ENCODE peak calls at places on chromosome 10, in nine cellular contexts. One of them, this sample, is unnamed.

GRCh38 chr10:118922972-118923371 is 106.5 kb upstream of the NANOS1 start:
- ATAC-seq in natural killer cell: no peak
- ATAC-seq in sciatic nerve: no peak
- ATAC-seq in CD8-positive, alpha-beta T cell: no peak
- ATAC-seq in upper lobe of right lung: no peak
- ATAC-seq in mucosa of descending colon: no peak
- ATAC-seq in left colon: no peak
- ATAC-seq in heart left ventricle: no peak
- ATAC-seq in stimulated activated naive B cell treated with anti-CD40 and anti-IgM and Interleukin-4, amounts not matched to agents 10 μg/mL and 1 μg/mL and 100 μg/mL, for 72 hours: no peak
- ATAC-seq in this sample: no peak

GRCh38 chr10:22945934-22946673 is 18.3 kb downstream of the ARMC3 start:
- ATAC-seq in natural killer cell: no peak
- ATAC-seq in sciatic nerve: no peak
- ATAC-seq in CD8-positive, alpha-beta T cell: no peak
- ATAC-seq in upper lobe of right lung: no peak
- ATAC-seq in mucosa of descending colon: no peak
- ATAC-seq in left colon: no peak
- ATAC-seq in heart left ventricle: no peak
- ATAC-seq in stimulated activated naive B cell treated with anti-CD40 and anti-IgM and Interleukin-4, amounts not matched to agents 10 μg/mL and 1 μg/mL and 100 μg/mL, for 72 hours: no peak
- ATAC-seq in this sample: no peak

GRCh38 chr10:89392974-89393373 is 551 bp downstream of the IFIT1 start:
- ATAC-seq in natural killer cell: no peak
- ATAC-seq in sciatic nerve: peak
- ATAC-seq in CD8-positive, alpha-beta T cell: no peak
- ATAC-seq in upper lobe of right lung: peak
- ATAC-seq in mucosa of descending colon: peak
- ATAC-seq in left colon: peak
- ATAC-seq in heart left ventricle: peak
- ATAC-seq in stimulated activated naive B cell treated with anti-CD40 and anti-IgM and Interleukin-4, amounts not matched to agents 10 μg/mL and 1 μg/mL and 100 μg/mL, for 72 hours: no peak
- ATAC-seq in this sample: peak

GRCh38 chr10:110613341-110613995 is 30.7 kb upstream of the RBM20 start:
- ATAC-seq in natural killer cell: no peak
- ATAC-seq in sciatic nerve: no peak
- ATAC-seq in CD8-positive, alpha-beta T cell: no peak
- ATAC-seq in upper lobe of right lung: no peak
- ATAC-seq in mucosa of descending colon: no peak
- ATAC-seq in left colon: no peak
- ATAC-seq in heart left ventricle: no peak
- ATAC-seq in stimulated activated naive B cell treated with anti-CD40 and anti-IgM and Interleukin-4, amounts not matched to agents 10 μg/mL and 1 μg/mL and 100 μg/mL, for 72 hours: peak
- ATAC-seq in this sample: no peak

GRCh38 chr10:620417-620816 is 69.1 kb downstream of the DIP2C start:
- ATAC-seq in natural killer cell: no peak
- ATAC-seq in sciatic nerve: no peak
- ATAC-seq in CD8-positive, alpha-beta T cell: no peak
- ATAC-seq in upper lobe of right lung: no peak
- ATAC-seq in mucosa of descending colon: no peak
- ATAC-seq in left colon: no peak
- ATAC-seq in heart left ventricle: no peak
- ATAC-seq in stimulated activated naive B cell treated with anti-CD40 and anti-IgM and Interleukin-4, amounts not matched to agents 10 μg/mL and 1 μg/mL and 100 μg/mL, for 72 hours: peak
- ATAC-seq in this sample: no peak

GRCh38 chr10:34080485-34081346 is 734.4 kb downstream of the PARD3 start:
- ATAC-seq in natural killer cell: no peak
- ATAC-seq in sciatic nerve: peak
- ATAC-seq in CD8-positive, alpha-beta T cell: no peak
- ATAC-seq in upper lobe of right lung: peak
- ATAC-seq in mucosa of descending colon: peak
- ATAC-seq in left colon: no peak
- ATAC-seq in heart left ventricle: peak
- ATAC-seq in stimulated activated naive B cell treated with anti-CD40 and anti-IgM and Interleukin-4, amounts not matched to agents 10 μg/mL and 1 μg/mL and 100 μg/mL, for 72 hours: no peak
- ATAC-seq in this sample: peak

GRCh38 chr10:43683451-43684197 is 34.9 kb upstream of the ZNF32 start:
- ATAC-seq in natural killer cell: peak
- ATAC-seq in sciatic nerve: no peak
- ATAC-seq in CD8-positive, alpha-beta T cell: peak
- ATAC-seq in upper lobe of right lung: peak
- ATAC-seq in mucosa of descending colon: peak
- ATAC-seq in left colon: no peak
- ATAC-seq in heart left ventricle: no peak
- ATAC-seq in stimulated activated naive B cell treated with anti-CD40 and anti-IgM and Interleukin-4, amounts not matched to agents 10 μg/mL and 1 μg/mL and 100 μg/mL, for 72 hours: peak
- ATAC-seq in this sample: peak

GRCh38 chr10:89887830-89888229 is 186.4 kb downstream of the KIF20B start:
- ATAC-seq in natural killer cell: no peak
- ATAC-seq in sciatic nerve: peak
- ATAC-seq in CD8-positive, alpha-beta T cell: no peak
- ATAC-seq in upper lobe of right lung: peak
- ATAC-seq in mucosa of descending colon: peak
- ATAC-seq in left colon: no peak
- ATAC-seq in heart left ventricle: no peak
- ATAC-seq in stimulated activated naive B cell treated with anti-CD40 and anti-IgM and Interleukin-4, amounts not matched to agents 10 μg/mL and 1 μg/mL and 100 μg/mL, for 72 hours: peak
- ATAC-seq in this sample: peak

GRCh38 chr10:128526793-128527375 is 400.7 kb upstream of the MKI67 start:
- ATAC-seq in natural killer cell: no peak
- ATAC-seq in sciatic nerve: peak
- ATAC-seq in CD8-positive, alpha-beta T cell: no peak
- ATAC-seq in upper lobe of right lung: peak
- ATAC-seq in mucosa of descending colon: no peak
- ATAC-seq in left colon: no peak
- ATAC-seq in heart left ventricle: peak
- ATAC-seq in stimulated activated naive B cell treated with anti-CD40 and anti-IgM and Interleukin-4, amounts not matched to agents 10 μg/mL and 1 μg/mL and 100 μg/mL, for 72 hours: no peak
- ATAC-seq in this sample: no peak

GRCh38 chr10:69455009-69455763 is 3.9 kb downstream of the TSPAN15 start:
- ATAC-seq in natural killer cell: no peak
- ATAC-seq in sciatic nerve: no peak
- ATAC-seq in CD8-positive, alpha-beta T cell: no peak
- ATAC-seq in upper lobe of right lung: no peak
- ATAC-seq in mucosa of descending colon: no peak
- ATAC-seq in left colon: no peak
- ATAC-seq in heart left ventricle: no peak
- ATAC-seq in stimulated activated naive B cell treated with anti-CD40 and anti-IgM and Interleukin-4, amounts not matched to agents 10 μg/mL and 1 μg/mL and 100 μg/mL, for 72 hours: no peak
- ATAC-seq in this sample: no peak

GRCh38 chr10:84076540-84077195 is 62.6 kb upstream of the GHITM start:
- ATAC-seq in natural killer cell: no peak
- ATAC-seq in sciatic nerve: peak
- ATAC-seq in CD8-positive, alpha-beta T cell: no peak
- ATAC-seq in upper lobe of right lung: no peak
- ATAC-seq in mucosa of descending colon: peak
- ATAC-seq in left colon: no peak
- ATAC-seq in heart left ventricle: no peak
- ATAC-seq in stimulated activated naive B cell treated with anti-CD40 and anti-IgM and Interleukin-4, amounts not matched to agents 10 μg/mL and 1 μg/mL and 100 μg/mL, for 72 hours: peak
- ATAC-seq in this sample: peak

GRCh38 chr10:3563298-3563697 is 221.7 kb downstream of the KLF6 start:
- ATAC-seq in natural killer cell: no peak
- ATAC-seq in sciatic nerve: no peak
- ATAC-seq in CD8-positive, alpha-beta T cell: no peak
- ATAC-seq in upper lobe of right lung: no peak
- ATAC-seq in mucosa of descending colon: no peak
- ATAC-seq in left colon: no peak
- ATAC-seq in heart left ventricle: no peak
- ATAC-seq in stimulated activated naive B cell treated with anti-CD40 and anti-IgM and Interleukin-4, amounts not matched to agents 10 μg/mL and 1 μg/mL and 100 μg/mL, for 72 hours: no peak
- ATAC-seq in this sample: no peak

GRCh38 chr10:81873932-81874816 is 820 bp upstream of the NRG3 start:
- ATAC-seq in natural killer cell: no peak
- ATAC-seq in sciatic nerve: no peak
- ATAC-seq in CD8-positive, alpha-beta T cell: no peak
- ATAC-seq in upper lobe of right lung: peak
- ATAC-seq in mucosa of descending colon: peak
- ATAC-seq in left colon: peak
- ATAC-seq in heart left ventricle: peak
- ATAC-seq in stimulated activated naive B cell treated with anti-CD40 and anti-IgM and Interleukin-4, amounts not matched to agents 10 μg/mL and 1 μg/mL and 100 μg/mL, for 72 hours: peak
- ATAC-seq in this sample: peak

GRCh38 chr10:118595598-118596425 is at the start of gene PRLHR:
- ATAC-seq in natural killer cell: no peak
- ATAC-seq in sciatic nerve: peak
- ATAC-seq in CD8-positive, alpha-beta T cell: no peak
- ATAC-seq in upper lobe of right lung: peak
- ATAC-seq in mucosa of descending colon: no peak
- ATAC-seq in left colon: no peak
- ATAC-seq in heart left ventricle: peak
- ATAC-seq in stimulated activated naive B cell treated with anti-CD40 and anti-IgM and Interleukin-4, amounts not matched to agents 10 μg/mL and 1 μg/mL and 100 μg/mL, for 72 hours: no peak
- ATAC-seq in this sample: no peak

GRCh38 chr10:35852721-35853120 is 210.6 kb upstream of the FZD8 start:
- ATAC-seq in natural killer cell: no peak
- ATAC-seq in sciatic nerve: no peak
- ATAC-seq in CD8-positive, alpha-beta T cell: no peak
- ATAC-seq in upper lobe of right lung: no peak
- ATAC-seq in mucosa of descending colon: no peak
- ATAC-seq in left colon: no peak
- ATAC-seq in heart left ventricle: no peak
- ATAC-seq in stimulated activated naive B cell treated with anti-CD40 and anti-IgM and Interleukin-4, amounts not matched to agents 10 μg/mL and 1 μg/mL and 100 μg/mL, for 72 hours: no peak
- ATAC-seq in this sample: no peak

GRCh38 chr10:102502029-102502336 is 529 bp downstream of the ACTR1A start:
- ATAC-seq in natural killer cell: peak
- ATAC-seq in sciatic nerve: peak
- ATAC-seq in CD8-positive, alpha-beta T cell: peak
- ATAC-seq in upper lobe of right lung: peak
- ATAC-seq in mucosa of descending colon: peak
- ATAC-seq in left colon: peak
- ATAC-seq in heart left ventricle: peak
- ATAC-seq in stimulated activated naive B cell treated with anti-CD40 and anti-IgM and Interleukin-4, amounts not matched to agents 10 μg/mL and 1 μg/mL and 100 μg/mL, for 72 hours: peak
- ATAC-seq in this sample: peak

GRCh38 chr10:75189266-75190096 is 21.1 kb upstream of the VDAC2 start:
- ATAC-seq in natural killer cell: no peak
- ATAC-seq in sciatic nerve: no peak
- ATAC-seq in CD8-positive, alpha-beta T cell: no peak
- ATAC-seq in upper lobe of right lung: no peak
- ATAC-seq in mucosa of descending colon: no peak
- ATAC-seq in left colon: no peak
- ATAC-seq in heart left ventricle: no peak
- ATAC-seq in stimulated activated naive B cell treated with anti-CD40 and anti-IgM and Interleukin-4, amounts not matched to agents 10 μg/mL and 1 μg/mL and 100 μg/mL, for 72 hours: no peak
- ATAC-seq in this sample: no peak

GRCh38 chr10:89296227-89296648 is 5.6 kb upstream of the IFIT2 start:
- ATAC-seq in natural killer cell: no peak
- ATAC-seq in sciatic nerve: peak
- ATAC-seq in CD8-positive, alpha-beta T cell: no peak
- ATAC-seq in upper lobe of right lung: peak
- ATAC-seq in mucosa of descending colon: peak
- ATAC-seq in left colon: no peak
- ATAC-seq in heart left ventricle: peak
- ATAC-seq in stimulated activated naive B cell treated with anti-CD40 and anti-IgM and Interleukin-4, amounts not matched to agents 10 μg/mL and 1 μg/mL and 100 μg/mL, for 72 hours: peak
- ATAC-seq in this sample: peak

GRCh38 chr10:113533801-113534200 is 19.1 kb upstream of the HABP2 start:
- ATAC-seq in natural killer cell: no peak
- ATAC-seq in sciatic nerve: no peak
- ATAC-seq in CD8-positive, alpha-beta T cell: no peak
- ATAC-seq in upper lobe of right lung: no peak
- ATAC-seq in mucosa of descending colon: no peak
- ATAC-seq in left colon: no peak
- ATAC-seq in heart left ventricle: no peak
- ATAC-seq in stimulated activated naive B cell treated with anti-CD40 and anti-IgM and Interleukin-4, amounts not matched to agents 10 μg/mL and 1 μg/mL and 100 μg/mL, for 72 hours: no peak
- ATAC-seq in this sample: no peak

GRCh38 chr10:99604862-99605261 is 15.4 kb downstream of the SLC25A28 start:
- ATAC-seq in natural killer cell: no peak
- ATAC-seq in sciatic nerve: no peak
- ATAC-seq in CD8-positive, alpha-beta T cell: no peak
- ATAC-seq in upper lobe of right lung: no peak
- ATAC-seq in mucosa of descending colon: no peak
- ATAC-seq in left colon: no peak
- ATAC-seq in heart left ventricle: no peak
- ATAC-seq in stimulated activated naive B cell treated with anti-CD40 and anti-IgM and Interleukin-4, amounts not matched to agents 10 μg/mL and 1 μg/mL and 100 μg/mL, for 72 hours: no peak
- ATAC-seq in this sample: no peak

GRCh38 chr10:66455304-66455703 is 470.5 kb upstream of the LRRTM3 start:
- ATAC-seq in natural killer cell: no peak
- ATAC-seq in sciatic nerve: no peak
- ATAC-seq in CD8-positive, alpha-beta T cell: no peak
- ATAC-seq in upper lobe of right lung: no peak
- ATAC-seq in mucosa of descending colon: no peak
- ATAC-seq in left colon: no peak
- ATAC-seq in heart left ventricle: no peak
- ATAC-seq in stimulated activated naive B cell treated with anti-CD40 and anti-IgM and Interleukin-4, amounts not matched to agents 10 μg/mL and 1 μg/mL and 100 μg/mL, for 72 hours: no peak
- ATAC-seq in this sample: no peak

GRCh38 chr10:28915989-28916588 is 238.8 kb downstream of the BAMBI start:
- ATAC-seq in natural killer cell: no peak
- ATAC-seq in sciatic nerve: no peak
- ATAC-seq in CD8-positive, alpha-beta T cell: no peak
- ATAC-seq in upper lobe of right lung: no peak
- ATAC-seq in mucosa of descending colon: peak
- ATAC-seq in left colon: peak
- ATAC-seq in heart left ventricle: peak
- ATAC-seq in stimulated activated naive B cell treated with anti-CD40 and anti-IgM and Interleukin-4, amounts not matched to agents 10 μg/mL and 1 μg/mL and 100 μg/mL, for 72 hours: no peak
- ATAC-seq in this sample: no peak

GRCh38 chr10:77417806-77418205 is 219.8 kb downstream of the KCNMA1 start:
- ATAC-seq in natural killer cell: no peak
- ATAC-seq in sciatic nerve: peak
- ATAC-seq in CD8-positive, alpha-beta T cell: no peak
- ATAC-seq in upper lobe of right lung: no peak
- ATAC-seq in mucosa of descending colon: peak
- ATAC-seq in left colon: peak
- ATAC-seq in heart left ventricle: peak
- ATAC-seq in stimulated activated naive B cell treated with anti-CD40 and anti-IgM and Interleukin-4, amounts not matched to agents 10 μg/mL and 1 μg/mL and 100 μg/mL, for 72 hours: no peak
- ATAC-seq in this sample: peak

GRCh38 chr10:112919721-112920120 is 30.3 kb upstream of the TCF7L2 start:
- ATAC-seq in natural killer cell: no peak
- ATAC-seq in sciatic nerve: no peak
- ATAC-seq in CD8-positive, alpha-beta T cell: no peak
- ATAC-seq in upper lobe of right lung: no peak
- ATAC-seq in mucosa of descending colon: no peak
- ATAC-seq in left colon: no peak
- ATAC-seq in heart left ventricle: no peak
- ATAC-seq in stimulated activated naive B cell treated with anti-CD40 and anti-IgM and Interleukin-4, amounts not matched to agents 10 μg/mL and 1 μg/mL and 100 μg/mL, for 72 hours: no peak
- ATAC-seq in this sample: no peak

GRCh38 chr10:29595636-29596225 is 39.0 kb downstream of the SVIL start:
- ATAC-seq in natural killer cell: no peak
- ATAC-seq in sciatic nerve: no peak
- ATAC-seq in CD8-positive, alpha-beta T cell: no peak
- ATAC-seq in upper lobe of right lung: no peak
- ATAC-seq in mucosa of descending colon: no peak
- ATAC-seq in left colon: no peak
- ATAC-seq in heart left ventricle: peak
- ATAC-seq in stimulated activated naive B cell treated with anti-CD40 and anti-IgM and Interleukin-4, amounts not matched to agents 10 μg/mL and 1 μg/mL and 100 μg/mL, for 72 hours: no peak
- ATAC-seq in this sample: no peak

GRCh38 chr10:118692911-118693310 is 61.9 kb downstream of the CACUL1 start:
- ATAC-seq in natural killer cell: no peak
- ATAC-seq in sciatic nerve: peak
- ATAC-seq in CD8-positive, alpha-beta T cell: no peak
- ATAC-seq in upper lobe of right lung: no peak
- ATAC-seq in mucosa of descending colon: no peak
- ATAC-seq in left colon: no peak
- ATAC-seq in heart left ventricle: peak
- ATAC-seq in stimulated activated naive B cell treated with anti-CD40 and anti-IgM and Interleukin-4, amounts not matched to agents 10 μg/mL and 1 μg/mL and 100 μg/mL, for 72 hours: no peak
- ATAC-seq in this sample: peak

GRCh38 chr10:79229081-79229541 is 118.2 kb upstream of the PPIF start:
- ATAC-seq in natural killer cell: no peak
- ATAC-seq in sciatic nerve: no peak
- ATAC-seq in CD8-positive, alpha-beta T cell: no peak
- ATAC-seq in upper lobe of right lung: no peak
- ATAC-seq in mucosa of descending colon: peak
- ATAC-seq in left colon: peak
- ATAC-seq in heart left ventricle: no peak
- ATAC-seq in stimulated activated naive B cell treated with anti-CD40 and anti-IgM and Interleukin-4, amounts not matched to agents 10 μg/mL and 1 μg/mL and 100 μg/mL, for 72 hours: peak
- ATAC-seq in this sample: no peak

GRCh38 chr10:1158066-1158465 is 101.9 kb downstream of the WDR37 start:
- ATAC-seq in natural killer cell: no peak
- ATAC-seq in sciatic nerve: no peak
- ATAC-seq in CD8-positive, alpha-beta T cell: no peak
- ATAC-seq in upper lobe of right lung: no peak
- ATAC-seq in mucosa of descending colon: no peak
- ATAC-seq in left colon: no peak
- ATAC-seq in heart left ventricle: no peak
- ATAC-seq in stimulated activated naive B cell treated with anti-CD40 and anti-IgM and Interleukin-4, amounts not matched to agents 10 μg/mL and 1 μg/mL and 100 μg/mL, for 72 hours: no peak
- ATAC-seq in this sample: no peak

GRCh38 chr10:31830887-31831286 is 97.7 kb downstream of the ARHGAP12 start:
- ATAC-seq in natural killer cell: no peak
- ATAC-seq in sciatic nerve: no peak
- ATAC-seq in CD8-positive, alpha-beta T cell: no peak
- ATAC-seq in upper lobe of right lung: no peak
- ATAC-seq in mucosa of descending colon: no peak
- ATAC-seq in left colon: no peak
- ATAC-seq in heart left ventricle: no peak
- ATAC-seq in stimulated activated naive B cell treated with anti-CD40 and anti-IgM and Interleukin-4, amounts not matched to agents 10 μg/mL and 1 μg/mL and 100 μg/mL, for 72 hours: no peak
- ATAC-seq in this sample: no peak

GRCh38 chr10:338176-339037 is 203.2 kb downstream of the ZMYND11 start:
- ATAC-seq in natural killer cell: no peak
- ATAC-seq in sciatic nerve: no peak
- ATAC-seq in CD8-positive, alpha-beta T cell: no peak
- ATAC-seq in upper lobe of right lung: peak
- ATAC-seq in mucosa of descending colon: peak
- ATAC-seq in left colon: peak
- ATAC-seq in heart left ventricle: no peak
- ATAC-seq in stimulated activated naive B cell treated with anti-CD40 and anti-IgM and Interleukin-4, amounts not matched to agents 10 μg/mL and 1 μg/mL and 100 μg/mL, for 72 hours: no peak
- ATAC-seq in this sample: peak

GRCh38 chr10:125626671-125627070 is 56.3 kb downstream of the TEX36 start:
- ATAC-seq in natural killer cell: no peak
- ATAC-seq in sciatic nerve: no peak
- ATAC-seq in CD8-positive, alpha-beta T cell: no peak
- ATAC-seq in upper lobe of right lung: no peak
- ATAC-seq in mucosa of descending colon: no peak
- ATAC-seq in left colon: no peak
- ATAC-seq in heart left ventricle: no peak
- ATAC-seq in stimulated activated naive B cell treated with anti-CD40 and anti-IgM and Interleukin-4, amounts not matched to agents 10 μg/mL and 1 μg/mL and 100 μg/mL, for 72 hours: no peak
- ATAC-seq in this sample: no peak

This sample was measured in gastroesophageal sphincter.